ENCODE peak calls at places on chromosomes 7 and 10, in seven cellular contexts. W is NCI-H1092 treated with DMSO at 0.1 percent for 48 hours, Q is activated T-cell treated with anti-CD3 and anti-CD28 coated beads for 1 hour, C is T-helper 2 cell, B is skeletal muscle cell, Z is mesothelial cell of epicardium, G is ACHN. I is an unnamed sample.

GRCh38 chr10:68796609-68797008 is 30.7 kb upstream of the STOX1 start:
- DNase-seq in B (no peak), Q (no peak), G (no peak), W (no peak), Z (no peak), C (no peak), I (no peak)

GRCh38 chr10:19872504-19873271 is 56.5 kb downstream of the PLXDC2 start:
- DNase-seq in C (no peak), Z (no peak), G (no peak), Q (no peak), B (no peak), W (no peak), I (no peak)

GRCh38 chr7:43439631-43440401 is 143.1 kb upstream of the STK17A start:
- DNase-seq in G (peak; percentile 72), W (peak; percentile 9), B (no peak), Z (peak; percentile 66), Q (peak; percentile 25), C (peak; percentile 43), I (peak; percentile 35)

GRCh38 chr10:61140765-61141392 is 196.9 kb upstream of the RHOBTB1 start:
- DNase-seq in Z (no peak), B (no peak), W (peak; percentile 51), Q (no peak), G (peak; percentile 58), C (no peak), I (peak; percentile 17)

GRCh38 chr10:48895198-48895720 is 44.4 kb downstream of the LRRC18 start:
- DNase-seq in B (no peak), C (no peak), W (no peak), G (no peak), Q (no peak), Z (no peak), I (no peak)

GRCh38 chr7:55078465-55079372 is 59.9 kb downstream of the EGFR start:
- DNase-seq in Z (no peak), Q (no peak), G (no peak), W (no peak), C (no peak), B (no peak), I (no peak)

GRCh38 chr7:142777318-142777717 is 6.5 kb downstream of the PRSS2 start:
- DNase-seq in W (no peak), C (no peak), Z (no peak), B (no peak), G (no peak), Q (no peak), I (no peak)

GRCh38 chr10:102645741-102646609 is 1.7 kb downstream of the TRIM8 start:
- DNase-seq in B (peak; percentile 92), Z (peak; percentile 58), Q (peak; percentile 50), G (peak; percentile 70), C (peak; percentile 53), W (no peak), I (peak; percentile 65)

GRCh38 chr10:104330168-104331117 is 7.8 kb downstream of the ITPRIP start:
- DNase-seq in Z (no peak), Q (no peak), W (no peak), B (peak; percentile 87), C (no peak), G (peak; percentile 43), I (no peak)

GRCh38 chr10:22590115-22590514 is 124.3 kb downstream of the PIP4K2A start:
- DNase-seq in G (no peak), Z (no peak), B (no peak), W (no peak), C (no peak), Q (no peak), I (no peak)

GRCh38 chr7:76428868-76429805 is 4.4 kb downstream of the ZP3 start:
- DNase-seq in G (no peak), Z (peak; percentile 31), B (peak; percentile 39), W (no peak), Q (no peak), C (no peak), I (no peak)

GRCh38 chr7:122166708-122167107 is 22.7 kb upstream of the AASS start:
- DNase-seq in G (no peak), B (no peak), Q (no peak), C (no peak), W (no peak), Z (no peak), I (no peak)

GRCh38 chr10:125689955-125690569 is 7.1 kb upstream of the TEX36 start:
- DNase-seq in C (no peak), Q (no peak), B (no peak), Z (no peak), W (no peak), G (no peak), I (no peak)

GRCh38 chr7:2037805-2038635 is 194.7 kb downstream of the MAD1L1 start:
- DNase-seq in Q (no peak), Z (no peak), G (peak; percentile 7), W (no peak), B (no peak), C (no peak), I (peak; percentile 70)

GRCh38 chr7:87833130-87833529 is 43.0 kb downstream of the SLC25A40 start:
- DNase-seq in G (no peak), B (no peak), Z (no peak), C (no peak), W (no peak), Q (no peak), I (no peak)

GRCh38 chr7:29371472-29371871 is 176.9 kb downstream of the CHN2 start:
- DNase-seq in C (no peak), Q (no peak), W (no peak), G (no peak), B (no peak), Z (no peak), I (no peak)

GRCh38 chr7:123748171-123748733 is 551 bp downstream of the WASL start:
- DNase-seq in Z (peak; percentile 61), W (peak; percentile 50), Q (peak; percentile 0), B (no peak), G (peak; percentile 61), C (peak; percentile 15), I (no peak)

GRCh38 chr7:55129409-55130078 is 110.7 kb downstream of the EGFR start:
- DNase-seq in B (no peak), Q (no peak), G (peak; percentile 34), Z (no peak), W (no peak), C (no peak), I (no peak)

GRCh38 chr7:27842851-27843250 is 102.9 kb downstream of the TAX1BP1 start:
- DNase-seq in Q (no peak), B (no peak), W (no peak), Z (no peak), C (no peak), G (no peak), I (no peak)

GRCh38 chr7:36677769-36678435 is 46.4 kb downstream of the AOAH start:
- DNase-seq in G (no peak), W (no peak), B (no peak), Z (no peak), C (no peak), Q (no peak), I (no peak)

GRCh38 chr7:87715511-87715910 is 87.3 kb downstream of the RUNDC3B start:
- DNase-seq in Z (no peak), G (no peak), B (no peak), Q (no peak), W (no peak), C (no peak), I (no peak)

GRCh38 chr7:22486597-22486996 is 13.4 kb downstream of the STEAP1B start:
- DNase-seq in Z (no peak), B (no peak), W (no peak), G (no peak), C (no peak), Q (no peak), I (no peak)

I was measured in naive thymus-derived CD8-positive, alpha-beta T cell.